ENCODE peak calls at places on chromosomes 4 and X, in four cellular contexts. One of them, this sample, is unnamed.

GRCh38 chrX:78123190-78123589 is 16.3 kb downstream of the TAF9B start:
- DNase-seq in heart left ventricle: no peak
- DNase-seq in upper lobe of left lung: no peak
- DNase-seq in tibial artery: no peak
- DNase-seq in this sample: no peak

GRCh38 chr4:83617371-83618021 is 81.6 kb downstream of the GPAT3 start:
- DNase-seq in heart left ventricle: no peak
- DNase-seq in upper lobe of left lung: no peak
- DNase-seq in tibial artery: no peak
- DNase-seq in this sample: no peak

GRCh38 chrX:10296581-10296980 is 139.8 kb downstream of the CLCN4 start:
- DNase-seq in heart left ventricle: no peak
- DNase-seq in upper lobe of left lung: no peak
- DNase-seq in tibial artery: no peak
- DNase-seq in this sample: no peak

GRCh38 chr4:181944527-181944926 is 298.7 kb upstream of the TENM3 start:
- DNase-seq in heart left ventricle: no peak
- DNase-seq in upper lobe of left lung: peak; percentile 7
- DNase-seq in tibial artery: no peak
- DNase-seq in this sample: no peak

GRCh38 chr4:155353923-155354540 is 22.7 kb downstream of the MAP9 start:
- DNase-seq in heart left ventricle: peak; percentile 49
- DNase-seq in upper lobe of left lung: no peak
- DNase-seq in tibial artery: peak; percentile 58
- DNase-seq in this sample: no peak

GRCh38 chr4:139606600-139607301 is 50.7 kb upstream of the SETD7 start:
- DNase-seq in heart left ventricle: no peak
- DNase-seq in upper lobe of left lung: no peak
- DNase-seq in tibial artery: no peak
- DNase-seq in this sample: no peak

GRCh38 chrX:41148553-41148952 is 63.3 kb downstream of the USP9X start:
- DNase-seq in heart left ventricle: no peak
- DNase-seq in upper lobe of left lung: no peak
- DNase-seq in tibial artery: no peak
- DNase-seq in this sample: no peak

GRCh38 chr4:2257361-2258001 is 4.4 kb downstream of the MXD4 start:
- DNase-seq in heart left ventricle: peak; percentile 17
- DNase-seq in upper lobe of left lung: peak; percentile 76
- DNase-seq in tibial artery: peak; percentile 21
- DNase-seq in this sample: no peak

GRCh38 chrX:16444353-16444752 is 205.6 kb upstream of the S100G start:
- DNase-seq in heart left ventricle: no peak
- DNase-seq in upper lobe of left lung: no peak
- DNase-seq in tibial artery: no peak
- DNase-seq in this sample: no peak

GRCh38 chr4:42627887-42628646 is 28.8 kb downstream of the ATP8A1 start:
- DNase-seq in heart left ventricle: peak; percentile 86
- DNase-seq in upper lobe of left lung: no peak
- DNase-seq in tibial artery: peak; percentile 49
- DNase-seq in this sample: peak; percentile 77

GRCh38 chr4:143667461-143667860 is 33.0 kb downstream of the FREM3 start:
- DNase-seq in heart left ventricle: peak; percentile 66
- DNase-seq in upper lobe of left lung: no peak
- DNase-seq in tibial artery: peak; percentile 56
- DNase-seq in this sample: no peak

GRCh38 chr4:32607978-32608377 is 1887.8 kb downstream of the PCDH7 start:
- DNase-seq in heart left ventricle: no peak
- DNase-seq in upper lobe of left lung: no peak
- DNase-seq in tibial artery: no peak
- DNase-seq in this sample: no peak

GRCh38 chrX:9562851-9563250 is 98.0 kb downstream of the TBL1X start:
- DNase-seq in heart left ventricle: peak; percentile 18
- DNase-seq in upper lobe of left lung: no peak
- DNase-seq in tibial artery: peak; percentile 25
- DNase-seq in this sample: no peak

GRCh38 chr4:77817304-77818076 is 1.7 kb downstream of the CNOT6L start:
- DNase-seq in heart left ventricle: no peak
- DNase-seq in upper lobe of left lung: no peak
- DNase-seq in tibial artery: no peak
- DNase-seq in this sample: no peak

GRCh38 chr4:98996056-98996941 is 778 bp downstream of the METAP1 start:
- DNase-seq in heart left ventricle: no peak
- DNase-seq in upper lobe of left lung: no peak
- DNase-seq in tibial artery: no peak
- DNase-seq in this sample: no peak

GRCh38 chr4:176393306-176394013 is 73.7 kb downstream of the SPCS3 start:
- DNase-seq in heart left ventricle: no peak
- DNase-seq in upper lobe of left lung: no peak
- DNase-seq in tibial artery: no peak
- DNase-seq in this sample: no peak

GRCh38 chrX:2430265-2430825 is 70.4 kb downstream of the DHRSX start:
- DNase-seq in heart left ventricle: no peak
- DNase-seq in upper lobe of left lung: no peak
- DNase-seq in tibial artery: no peak
- DNase-seq in this sample: no peak

GRCh38 chr4:149549911-149550310 is 265.7 kb downstream of the IQCM start:
- DNase-seq in heart left ventricle: peak; percentile 16
- DNase-seq in upper lobe of left lung: no peak
- DNase-seq in tibial artery: no peak
- DNase-seq in this sample: no peak

GRCh38 chrX:142483965-142484364 is 278.9 kb upstream of the MAGEC2 start:
- DNase-seq in heart left ventricle: no peak
- DNase-seq in upper lobe of left lung: no peak
- DNase-seq in tibial artery: no peak
- DNase-seq in this sample: no peak

GRCh38 chrX:129239371-129239770 is 283.9 kb downstream of the SMARCA1 start:
- DNase-seq in heart left ventricle: no peak
- DNase-seq in upper lobe of left lung: no peak
- DNase-seq in tibial artery: no peak
- DNase-seq in this sample: no peak

GRCh38 chrX:135556055-135556454 is 35.6 kb downstream of the INTS6L start:
- DNase-seq in heart left ventricle: no peak
- DNase-seq in upper lobe of left lung: no peak
- DNase-seq in tibial artery: no peak
- DNase-seq in this sample: no peak

GRCh38 chr4:21992330-21992729 is 43.8 kb upstream of the KCNIP4 start:
- DNase-seq in heart left ventricle: no peak
- DNase-seq in upper lobe of left lung: no peak
- DNase-seq in tibial artery: no peak
- DNase-seq in this sample: no peak

GRCh38 chrX:131675596-131676194 is 131.8 kb downstream of the OR13H1 start:
- DNase-seq in heart left ventricle: no peak
- DNase-seq in upper lobe of left lung: no peak
- DNase-seq in tibial artery: no peak
- DNase-seq in this sample: no peak

GRCh38 chr4:71269241-71269640 is 69.6 kb upstream of the SLC4A4 start:
- DNase-seq in heart left ventricle: no peak
- DNase-seq in upper lobe of left lung: no peak
- DNase-seq in tibial artery: no peak
- DNase-seq in this sample: no peak

GRCh38 chrX:30653415-30654131 is at the start of gene GK:
- DNase-seq in heart left ventricle: no peak
- DNase-seq in upper lobe of left lung: no peak
- DNase-seq in tibial artery: no peak
- DNase-seq in this sample: peak; percentile 9

GRCh38 chrX:21932277-21932996 is 8.1 kb upstream of the SMS start:
- DNase-seq in heart left ventricle: no peak
- DNase-seq in upper lobe of left lung: no peak
- DNase-seq in tibial artery: peak; percentile 72
- DNase-seq in this sample: no peak

GRCh38 chrX:150225756-150226155 is 137.4 kb upstream of the MAMLD1 start:
- DNase-seq in heart left ventricle: no peak
- DNase-seq in upper lobe of left lung: no peak
- DNase-seq in tibial artery: no peak
- DNase-seq in this sample: no peak

GRCh38 chr4:156377036-156377700 is 423.5 kb upstream of the CTSO start:
- DNase-seq in heart left ventricle: no peak
- DNase-seq in upper lobe of left lung: no peak
- DNase-seq in tibial artery: no peak
- DNase-seq in this sample: no peak

GRCh38 chr4:141702472-141703182 is 66.2 kb downstream of the IL15 start:
- DNase-seq in heart left ventricle: peak; percentile 28
- DNase-seq in upper lobe of left lung: no peak
- DNase-seq in tibial artery: no peak
- DNase-seq in this sample: no peak

GRCh38 chr4:84258905-84259830 is 239.9 kb downstream of the NKX6-1 start:
- DNase-seq in heart left ventricle: no peak
- DNase-seq in upper lobe of left lung: no peak
- DNase-seq in tibial artery: no peak
- DNase-seq in this sample: no peak

GRCh38 chr4:98626350-98626749 is 32.1 kb downstream of the TSPAN5 start:
- DNase-seq in heart left ventricle: peak; percentile 31
- DNase-seq in upper lobe of left lung: peak; percentile 29
- DNase-seq in tibial artery: no peak
- DNase-seq in this sample: no peak

GRCh38 chrX:115690554-115691216 is 129.7 kb downstream of the PLS3 start:
- DNase-seq in heart left ventricle: peak; percentile 25
- DNase-seq in upper lobe of left lung: no peak
- DNase-seq in tibial artery: peak; percentile 40
- DNase-seq in this sample: no peak

GRCh38 chr4:70473691-70474090 is 1.7 kb downstream of the MUC7 start:
- DNase-seq in heart left ventricle: no peak
- DNase-seq in upper lobe of left lung: no peak
- DNase-seq in tibial artery: no peak
- DNase-seq in this sample: no peak

DNA sequence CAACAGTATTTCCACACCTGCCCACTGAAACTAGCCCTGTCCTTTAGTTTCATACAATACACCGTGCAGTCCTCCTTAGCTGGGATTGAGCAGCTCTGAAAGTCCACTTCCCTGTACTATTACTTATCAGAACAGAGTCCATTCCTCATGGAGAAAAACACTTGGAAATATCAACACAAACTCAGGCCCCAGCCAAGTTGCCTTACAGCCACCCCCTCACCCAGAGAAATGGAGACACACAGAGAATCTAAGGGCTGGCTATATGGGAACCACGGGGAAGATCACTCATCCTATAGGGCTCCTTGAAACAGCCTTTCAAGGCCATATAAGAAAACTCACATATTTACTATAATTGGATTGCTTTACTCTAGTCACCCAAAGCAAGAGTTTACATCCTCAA is 1.9 kb downstream of the SCARB2 start:
- DNase-seq in heart left ventricle: no peak
- DNase-seq in upper lobe of left lung: no peak
- DNase-seq in tibial artery: no peak
- DNase-seq in this sample: no peak
- H3K27ac ChIP-seq in heart left ventricle: peak overlapping the region; percentile 95
- H3K27ac ChIP-seq in upper lobe of left lung: peak overlapping the region; percentile 99
- H3K27ac ChIP-seq in tibial artery: peak overlapping the region; percentile 99
- H3K27ac ChIP-seq in this sample: no peak overlapping the region

GRCh38 chr4:25157071-25157470 is 3.2 kb downstream of the SEPSECS start:
- DNase-seq in heart left ventricle: no peak
- DNase-seq in upper lobe of left lung: no peak
- DNase-seq in tibial artery: no peak
- DNase-seq in this sample: no peak

GRCh38 chr4:25160714-25161598 is 707 bp upstream of the SEPSECS start:
- DNase-seq in heart left ventricle: no peak
- DNase-seq in upper lobe of left lung: no peak
- DNase-seq in tibial artery: peak; percentile 27
- DNase-seq in this sample: no peak

GRCh38 chr4:25159837-25160713 is at the start of gene SEPSECS:
- DNase-seq in heart left ventricle: peak; percentile 98
- DNase-seq in upper lobe of left lung: peak; percentile 93
- DNase-seq in tibial artery: peak; percentile 96
- DNase-seq in this sample: peak; percentile 94

GRCh38 chr4:25161599-25161960 is 1.3 kb upstream of the SEPSECS start:
- DNase-seq in heart left ventricle: no peak
- DNase-seq in upper lobe of left lung: no peak
- DNase-seq in tibial artery: no peak
- DNase-seq in this sample: no peak

GRCh38 chr4:25158817-25159216 is 1.4 kb downstream of the SEPSECS start:
- DNase-seq in heart left ventricle: no peak
- DNase-seq in upper lobe of left lung: no peak
- DNase-seq in tibial artery: no peak
- DNase-seq in this sample: no peak
- H3K4me3 ChIP-seq in heart left ventricle: no peak overlapping the region
- H3K4me3 ChIP-seq in upper lobe of left lung: no peak overlapping the region
- H3K4me3 ChIP-seq in tibial artery: no peak overlapping the region
- H3K4me3 ChIP-seq in this sample: no peak overlapping the region

GRCh38 chr4:94244829-94245185 is 37.1 kb downstream of the SMARCAD1 start:
- DNase-seq in heart left ventricle: no peak
- DNase-seq in upper lobe of left lung: no peak
- DNase-seq in tibial artery: no peak
- DNase-seq in this sample: no peak
- H3K36me3 ChIP-seq in heart left ventricle: peaks cover 3% of the 10 kb centered on the region
- H3K36me3 ChIP-seq in upper lobe of left lung: no peaks in the 10 kb centered on the region
- H3K36me3 ChIP-seq in tibial artery: peaks cover 25% of the 10 kb centered on the region
- H3K36me3 ChIP-seq in this sample: no peaks in the 10 kb centered on the region

DNA sequence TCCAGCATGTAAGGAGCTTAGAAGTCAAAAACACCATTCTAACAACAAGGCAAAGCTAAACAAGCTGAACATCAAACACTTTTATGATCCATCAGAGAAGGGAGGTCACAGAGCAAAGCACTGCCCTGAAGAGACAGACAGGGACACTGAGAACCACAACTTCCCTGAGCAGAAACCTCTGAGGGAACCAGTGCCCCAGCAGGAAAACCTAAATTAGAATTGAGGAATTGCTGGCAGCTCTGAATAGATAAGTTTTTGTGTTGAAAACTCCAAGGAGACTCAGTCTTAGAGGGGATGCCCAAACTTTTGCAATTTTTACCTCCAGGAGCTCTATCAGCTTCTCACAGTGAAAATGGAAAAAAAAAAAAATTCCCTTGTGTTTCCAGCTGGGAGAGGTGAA is 83.0 kb upstream of the MAPK10 start:
- DNase-seq in heart left ventricle: no peak
- DNase-seq in upper lobe of left lung: no peak
- DNase-seq in tibial artery: no peak
- DNase-seq in this sample: no peak
- H3K27ac ChIP-seq in heart left ventricle: no peak overlapping the region
- H3K27ac ChIP-seq in upper lobe of left lung: no peak overlapping the region
- H3K27ac ChIP-seq in tibial artery: no peak overlapping the region
- H3K27ac ChIP-seq in this sample: no peak overlapping the region

DNA sequence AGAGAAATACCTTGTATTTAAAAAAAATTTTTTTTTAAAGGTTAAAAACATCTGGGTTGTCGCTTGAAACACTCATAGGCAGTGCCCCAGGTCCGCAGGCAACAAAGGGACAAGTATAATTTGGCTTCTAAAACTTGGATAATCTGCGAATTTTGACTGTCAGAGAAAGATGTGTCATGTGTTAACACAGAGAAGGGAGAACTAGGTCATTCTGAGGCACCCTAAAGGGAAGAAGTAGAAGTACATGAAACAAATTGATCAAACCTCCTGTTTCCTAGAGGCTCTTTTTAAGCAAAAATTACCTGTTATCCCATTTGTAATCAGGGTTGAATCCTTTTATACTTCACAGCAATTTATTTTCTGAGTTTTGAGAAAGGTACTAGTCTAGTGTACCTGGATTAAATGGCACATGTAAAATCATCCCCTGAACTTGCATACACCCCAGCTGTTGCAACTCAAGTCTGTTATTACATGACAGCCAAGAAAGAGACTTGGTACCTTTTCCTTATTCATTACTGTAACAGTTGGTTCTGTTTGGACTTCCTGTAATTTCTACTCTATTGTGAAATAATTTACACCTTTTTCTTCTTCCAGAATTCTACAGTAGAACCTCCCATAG is 1.7 kb downstream of the SRD5A3 start:
- DNase-seq in heart left ventricle: no peak
- DNase-seq in upper lobe of left lung: no peak
- DNase-seq in tibial artery: no peak
- DNase-seq in this sample: no peak
- H3K4me3 ChIP-seq in heart left ventricle: no peak overlapping the region
- H3K4me3 ChIP-seq in upper lobe of left lung: peak overlapping the region; percentile 73
- H3K4me3 ChIP-seq in tibial artery: no peak overlapping the region
- H3K4me3 ChIP-seq in this sample: no peak overlapping the region

GRCh38 chr4:163300445-163300844 is 32.0 kb downstream of the NPY1R start:
- DNase-seq in heart left ventricle: no peak
- DNase-seq in upper lobe of left lung: no peak
- DNase-seq in tibial artery: no peak
- DNase-seq in this sample: no peak
- H3K36me3 ChIP-seq in heart left ventricle: no peaks in the 10 kb centered on the region
- H3K36me3 ChIP-seq in upper lobe of left lung: no peaks in the 10 kb centered on the region
- H3K36me3 ChIP-seq in tibial artery: no peaks in the 10 kb centered on the region
- H3K36me3 ChIP-seq in this sample: no peaks in the 10 kb centered on the region